ENCODE peak calls at places on chromosomes 16 and 17, in six cellular contexts. I is stimulated activated CD4-positive, alpha-beta T cell treated with anti-CD3 and anti-CD28 coated beads, Interleukin-1b, Interleukin-23, amount 100 ng/mL, for 1 hour; Q is KG1; X is effector memory CD4-positive, alpha-beta T cell; J is DMS79 treated with DMSO at 0.1 percent for 48 hours; D is OCI-LY7. M is an unnamed sample.

GRCh38 chr17:36901506-36901905 is 35.8 kb upstream of the LHX1 start:
- DNase-seq in I (no peak), Q (no peak), X (no peak), J (no peak), D (no peak), M (peak)

GRCh38 chr17:21460358-21460757 is 84.2 kb downstream of the KCNJ12 start:
- DNase-seq in I (no peak), Q (no peak), X (no peak), J (no peak), D (no peak), M (no peak)

GRCh38 chr17:17935321-17936271 is 36.6 kb downstream of the TOM1L2 start:
- DNase-seq in I (no peak), Q (no peak), X (no peak), J (no peak), D (no peak), M (no peak)

GRCh38 chr17:45282683-45283644 is 21.1 kb upstream of the SPATA32 start:
- DNase-seq in I (no peak), Q (no peak), X (no peak), J (peak), D (no peak), M (no peak)

GRCh38 chr16:1366712-1367299 is 15.1 kb downstream of the GNPTG start:
- DNase-seq in I (no peak), Q (no peak), X (no peak), J (peak), D (no peak), M (no peak)

GRCh38 chr17:42010898-42011516 is 6.2 kb downstream of the DNAJC7 start:
- DNase-seq in I (no peak), Q (no peak), X (no peak), J (no peak), D (no peak), M (peak)

GRCh38 chr17:31132977-31133376 is 38.2 kb downstream of the NF1 start:
- DNase-seq in I (no peak), Q (no peak), X (no peak), J (no peak), D (no peak), M (no peak)

GRCh38 chr16:7303014-7303676 is 29.5 kb upstream of the RBFOX1 start:
- DNase-seq in I (no peak), Q (no peak), X (no peak), J (peak), D (no peak), M (peak)

GRCh38 chr17:19876524-19877161 is 8.9 kb upstream of the ULK2 start:
- DNase-seq in I (no peak), Q (peak), X (no peak), J (no peak), D (no peak), M (no peak)

GRCh38 chr17:57880086-57880456 is 30.2 kb upstream of the MRPS23 start:
- DNase-seq in I (no peak), Q (no peak), X (no peak), J (no peak), D (no peak), M (no peak)

GRCh38 chr17:67615011-67615561 is 102.7 kb upstream of the NOL11 start:
- DNase-seq in I (no peak), Q (no peak), X (no peak), J (peak), D (no peak), M (peak)

GRCh38 chr16:51636913-51637743 is 486.1 kb upstream of the SALL1 start:
- DNase-seq in I (no peak), Q (no peak), X (no peak), J (no peak), D (no peak), M (peak)

GRCh38 chr17:75514299-75515228 is 773 bp downstream of the CASKIN2 start:
- DNase-seq in I (no peak), Q (no peak), X (no peak), J (no peak), D (no peak), M (no peak)

GRCh38 chr16:79508294-79508693 is 92.2 kb downstream of the MAF start:
- DNase-seq in I (no peak), Q (no peak), X (no peak), J (no peak), D (no peak), M (no peak)

GRCh38 chr16:12896562-12896961 is 4.8 kb upstream of the SHISA9 start:
- DNase-seq in I (no peak), Q (peak), X (no peak), J (no peak), D (peak), M (peak)

GRCh38 chr17:75110307-75110937 is 653 bp downstream of the ARMC7 start:
- DNase-seq in I (no peak), Q (no peak), X (no peak), J (no peak), D (peak), M (peak)